ENCODE peak calls at places on chromosome 2, in seven cellular contexts. One of them, this sample, is unnamed.

GRCh38 chr2:13193900-13194299 is 477.2 kb downstream of the TRIB2 start:
- DNase-seq in AG09309: no peak
- DNase-seq in endodermal cell: no peak
- DNase-seq in PC-3: peak; percentile 50
- DNase-seq in tibial nerve: no peak
- DNase-seq in AG10803: peak; percentile 10
- DNase-seq in fibroblast of the aortic adventitia: peak; percentile 10
- DNase-seq in this sample: peak; percentile 39

GRCh38 chr2:134852518-134852917 is 14.1 kb downstream of the ACMSD start:
- DNase-seq in endodermal cell: peak; percentile 54
- DNase-seq in AG10803: no peak
- DNase-seq in AG09309: no peak
- DNase-seq in tibial nerve: no peak
- DNase-seq in fibroblast of the aortic adventitia: peak; percentile 5
- DNase-seq in PC-3: no peak
- DNase-seq in this sample: peak; percentile 10

GRCh38 chr2:42353792-42354429 is 7.1 kb downstream of the COX7A2L start:
- DNase-seq in AG10803: no peak
- DNase-seq in tibial nerve: no peak
- DNase-seq in AG09309: no peak
- DNase-seq in fibroblast of the aortic adventitia: no peak
- DNase-seq in PC-3: no peak
- DNase-seq in endodermal cell: no peak
- DNase-seq in this sample: no peak

GRCh38 chr2:228417966-228418365 is 236.5 kb upstream of the SPHKAP start:
- DNase-seq in endodermal cell: no peak
- DNase-seq in fibroblast of the aortic adventitia: peak; percentile 2
- DNase-seq in tibial nerve: no peak
- DNase-seq in AG10803: peak; percentile 7
- DNase-seq in AG09309: no peak
- DNase-seq in PC-3: no peak
- DNase-seq in this sample: no peak

GRCh38 chr2:63009490-63009889 is 41.1 kb upstream of the OTX1 start:
- DNase-seq in AG09309: no peak
- DNase-seq in tibial nerve: no peak
- DNase-seq in fibroblast of the aortic adventitia: no peak
- DNase-seq in AG10803: no peak
- DNase-seq in PC-3: no peak
- DNase-seq in endodermal cell: no peak
- DNase-seq in this sample: no peak

GRCh38 chr2:121059651-121060649 is 225.1 kb downstream of the TFCP2L1 start:
- DNase-seq in endodermal cell: no peak
- DNase-seq in AG10803: no peak
- DNase-seq in AG09309: no peak
- DNase-seq in tibial nerve: no peak
- DNase-seq in fibroblast of the aortic adventitia: no peak
- DNase-seq in PC-3: no peak
- DNase-seq in this sample: no peak

GRCh38 chr2:54228945-54229344 is 27.1 kb downstream of the TSPYL6 start:
- DNase-seq in AG10803: no peak
- DNase-seq in PC-3: no peak
- DNase-seq in tibial nerve: peak; percentile 46
- DNase-seq in AG09309: no peak
- DNase-seq in endodermal cell: no peak
- DNase-seq in fibroblast of the aortic adventitia: peak; percentile 60
- DNase-seq in this sample: no peak

GRCh38 chr2:69582582-69583176 is 60.9 kb downstream of the AAK1 start:
- DNase-seq in endodermal cell: no peak
- DNase-seq in tibial nerve: no peak
- DNase-seq in AG09309: no peak
- DNase-seq in PC-3: no peak
- DNase-seq in AG10803: no peak
- DNase-seq in fibroblast of the aortic adventitia: peak; percentile 63
- DNase-seq in this sample: peak; percentile 47

GRCh38 chr2:239193925-239194687 is 206.7 kb downstream of the HDAC4 start:
- DNase-seq in PC-3: no peak
- DNase-seq in tibial nerve: no peak
- DNase-seq in AG10803: no peak
- DNase-seq in fibroblast of the aortic adventitia: no peak
- DNase-seq in endodermal cell: peak; percentile 73
- DNase-seq in AG09309: no peak
- DNase-seq in this sample: no peak

GRCh38 chr2:233940376-233941276 is 23.5 kb downstream of the TRPM8 start:
- DNase-seq in PC-3: no peak
- DNase-seq in fibroblast of the aortic adventitia: no peak
- DNase-seq in endodermal cell: no peak
- DNase-seq in AG10803: no peak
- DNase-seq in AG09309: no peak
- DNase-seq in tibial nerve: no peak
- DNase-seq in this sample: no peak

GRCh38 chr2:171706152-171706803 is 19.0 kb downstream of the DYNC1I2 start:
- DNase-seq in AG09309: no peak
- DNase-seq in PC-3: peak; percentile 56
- DNase-seq in endodermal cell: no peak
- DNase-seq in tibial nerve: no peak
- DNase-seq in fibroblast of the aortic adventitia: peak; percentile 55
- DNase-seq in AG10803: peak; percentile 30
- DNase-seq in this sample: peak; percentile 54

GRCh38 chr2:26691881-26692813 is at the start of gene KCNK3:
- DNase-seq in AG09309: no peak
- DNase-seq in PC-3: no peak
- DNase-seq in tibial nerve: no peak
- DNase-seq in endodermal cell: peak; percentile 91
- DNase-seq in AG10803: peak; percentile 21
- DNase-seq in fibroblast of the aortic adventitia: no peak
- DNase-seq in this sample: peak; percentile 29

GRCh38 chr2:191218292-191218898 is 26.8 kb upstream of the MYO1B start:
- DNase-seq in PC-3: peak; percentile 85
- DNase-seq in endodermal cell: peak; percentile 89
- DNase-seq in AG09309: no peak
- DNase-seq in AG10803: peak; percentile 71
- DNase-seq in tibial nerve: peak; percentile 64
- DNase-seq in fibroblast of the aortic adventitia: peak; percentile 71
- DNase-seq in this sample: peak; percentile 89
- TF ChIP-seq CTCF in PC-3: peak; percentile 88
- TF ChIP-seq CTCF in endodermal cell: peak; percentile 90
- TF ChIP-seq CTCF in AG09309: peak; percentile 47
- TF ChIP-seq CTCF in AG10803: peak; percentile 69
- TF ChIP-seq CTCF in tibial nerve: peak; percentile 52
- TF ChIP-seq CTCF in fibroblast of the aortic adventitia: peak; percentile 50
- TF ChIP-seq CTCF in this sample: peak; percentile 82

GRCh38 chr2:100820346-100821254 is 661 bp downstream of the NPAS2 start:
- DNase-seq in endodermal cell: peak; percentile 61
- DNase-seq in AG09309: no peak
- DNase-seq in PC-3: no peak
- DNase-seq in AG10803: no peak
- DNase-seq in tibial nerve: no peak
- DNase-seq in fibroblast of the aortic adventitia: no peak
- DNase-seq in this sample: no peak
- H3K4me3 ChIP-seq in endodermal cell: peak overlapping the region; percentile 74
- H3K4me3 ChIP-seq in AG09309: peak overlapping the region; percentile 81
- H3K4me3 ChIP-seq in PC-3: peak overlapping the region; percentile 93
- H3K4me3 ChIP-seq in AG10803: peak overlapping the region; percentile 73
- H3K4me3 ChIP-seq in tibial nerve: peak overlapping the region; percentile 39
- H3K4me3 ChIP-seq in fibroblast of the aortic adventitia: peak overlapping the region; percentile 86
- H3K4me3 ChIP-seq in this sample: peak overlapping the region; percentile 90

GRCh38 chr2:216991563-216991962 is 131.7 kb upstream of the TNP1 start:
- DNase-seq in AG09309: no peak
- DNase-seq in tibial nerve: no peak
- DNase-seq in fibroblast of the aortic adventitia: peak; percentile 35
- DNase-seq in AG10803: peak; percentile 42
- DNase-seq in PC-3: no peak
- DNase-seq in endodermal cell: no peak
- DNase-seq in this sample: peak; percentile 6

GRCh38 chr2:216987176-216987809 is 127.4 kb upstream of the TNP1 start:
- DNase-seq in PC-3: no peak
- DNase-seq in endodermal cell: no peak
- DNase-seq in tibial nerve: peak; percentile 83
- DNase-seq in AG09309: no peak
- DNase-seq in fibroblast of the aortic adventitia: peak; percentile 25
- DNase-seq in AG10803: peak; percentile 41
- DNase-seq in this sample: no peak

GRCh38 chr2:216992056-216992455 is 132.2 kb upstream of the TNP1 start:
- DNase-seq in PC-3: no peak
- DNase-seq in AG09309: no peak
- DNase-seq in endodermal cell: no peak
- DNase-seq in AG10803: no peak
- DNase-seq in tibial nerve: no peak
- DNase-seq in fibroblast of the aortic adventitia: no peak
- DNase-seq in this sample: no peak

GRCh38 chr2:216985658-216986141 is 125.8 kb upstream of the TNP1 start:
- DNase-seq in tibial nerve: no peak
- DNase-seq in fibroblast of the aortic adventitia: no peak
- DNase-seq in endodermal cell: peak; percentile 84
- DNase-seq in AG09309: no peak
- DNase-seq in PC-3: no peak
- DNase-seq in AG10803: no peak
- DNase-seq in this sample: no peak

DNA sequence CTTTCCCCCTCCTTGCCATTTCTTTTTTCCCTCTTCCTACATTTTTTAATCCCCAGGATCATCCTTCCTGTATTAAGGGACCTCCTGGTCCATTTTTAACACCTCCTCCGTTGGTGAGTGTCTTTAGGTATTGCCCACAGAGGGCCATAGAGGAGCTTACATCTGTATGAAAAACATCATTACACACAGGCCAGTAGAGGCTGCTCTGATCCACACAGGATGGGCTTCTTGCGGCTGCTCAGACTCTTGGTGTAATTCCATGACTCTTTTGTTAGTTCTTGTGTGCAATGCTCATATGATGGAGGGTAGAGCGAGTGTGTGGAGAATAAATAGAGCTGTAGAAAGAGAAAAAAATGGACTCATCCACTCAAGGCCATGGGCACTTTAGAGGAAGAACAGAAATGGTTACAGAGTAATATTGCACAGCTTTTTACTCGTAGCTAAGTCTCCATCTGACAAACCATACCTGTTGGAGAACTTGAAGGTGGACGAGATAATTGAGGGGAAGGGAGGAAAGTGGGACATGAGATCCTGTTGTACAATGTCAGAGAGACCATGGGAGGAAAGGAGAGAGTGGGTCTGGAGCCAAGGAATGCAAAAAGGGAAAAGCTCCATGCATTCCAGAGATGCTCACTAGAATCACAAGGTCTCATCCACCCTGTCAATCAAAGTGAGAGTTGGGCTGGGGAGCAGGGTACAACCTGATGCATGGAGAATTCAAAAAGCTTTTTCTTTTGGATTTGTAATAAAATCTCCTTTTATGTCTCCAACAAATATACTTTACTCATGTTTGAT is 129.7 kb upstream of the TNP1 start:
- DNase-seq in AG10803: peak; percentile 26
- DNase-seq in fibroblast of the aortic adventitia: peak; percentile 48
- DNase-seq in AG09309: peak; percentile 11
- DNase-seq in tibial nerve: no peak
- DNase-seq in PC-3: peak; percentile 29
- DNase-seq in endodermal cell: no peak
- DNase-seq in this sample: peak; percentile 28
- TF ChIP-seq CTCF in AG10803: peak; percentile 33
- TF ChIP-seq CTCF in fibroblast of the aortic adventitia: peak; percentile 47
- TF ChIP-seq CTCF in AG09309: peak; percentile 44
- TF ChIP-seq CTCF in tibial nerve: no peak
- TF ChIP-seq CTCF in PC-3: peak; percentile 31
- TF ChIP-seq CTCF in endodermal cell: peak; percentile 41
- TF ChIP-seq CTCF in this sample: peak; percentile 18

DNA sequence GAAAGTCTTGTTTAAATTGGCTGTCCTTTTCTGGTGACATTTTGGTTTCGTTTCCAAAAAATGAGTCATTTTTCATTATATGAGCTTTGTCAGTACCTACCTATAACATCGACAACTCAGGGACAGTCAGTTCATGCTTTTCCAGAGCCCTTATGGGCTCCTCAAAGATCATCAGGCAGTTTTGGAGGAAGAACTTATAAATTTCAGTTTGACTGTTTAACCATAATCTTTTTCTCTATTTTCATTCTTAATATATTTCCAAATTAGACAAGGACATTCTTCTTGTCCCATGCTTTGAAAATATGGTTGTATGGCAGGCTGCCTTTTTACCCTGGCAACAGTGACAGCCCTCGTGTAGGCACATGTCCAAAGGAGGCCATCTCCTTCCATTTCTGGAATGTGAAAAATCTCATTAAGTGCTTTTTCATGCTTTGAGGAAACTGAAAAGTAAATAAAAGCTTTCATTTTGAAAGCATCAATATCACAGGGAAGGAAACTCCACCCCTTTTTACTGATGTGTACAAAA is 7.3 kb upstream of the PROC start:
- DNase-seq in PC-3: peak; percentile 70
- DNase-seq in AG09309: peak; percentile 44
- DNase-seq in endodermal cell: no peak
- DNase-seq in AG10803: peak; percentile 90
- DNase-seq in tibial nerve: no peak
- DNase-seq in fibroblast of the aortic adventitia: peak; percentile 65
- DNase-seq in this sample: peak; percentile 69
- H3K4me3 ChIP-seq in PC-3: peak overlapping the region; percentile 45
- H3K4me3 ChIP-seq in AG09309: no peak overlapping the region
- H3K4me3 ChIP-seq in endodermal cell: no peak overlapping the region
- H3K4me3 ChIP-seq in AG10803: peak overlapping the region; percentile 34
- H3K4me3 ChIP-seq in tibial nerve: no peak overlapping the region
- H3K4me3 ChIP-seq in fibroblast of the aortic adventitia: peak overlapping the region; percentile 25
- H3K4me3 ChIP-seq in this sample: no peak overlapping the region

DNA sequence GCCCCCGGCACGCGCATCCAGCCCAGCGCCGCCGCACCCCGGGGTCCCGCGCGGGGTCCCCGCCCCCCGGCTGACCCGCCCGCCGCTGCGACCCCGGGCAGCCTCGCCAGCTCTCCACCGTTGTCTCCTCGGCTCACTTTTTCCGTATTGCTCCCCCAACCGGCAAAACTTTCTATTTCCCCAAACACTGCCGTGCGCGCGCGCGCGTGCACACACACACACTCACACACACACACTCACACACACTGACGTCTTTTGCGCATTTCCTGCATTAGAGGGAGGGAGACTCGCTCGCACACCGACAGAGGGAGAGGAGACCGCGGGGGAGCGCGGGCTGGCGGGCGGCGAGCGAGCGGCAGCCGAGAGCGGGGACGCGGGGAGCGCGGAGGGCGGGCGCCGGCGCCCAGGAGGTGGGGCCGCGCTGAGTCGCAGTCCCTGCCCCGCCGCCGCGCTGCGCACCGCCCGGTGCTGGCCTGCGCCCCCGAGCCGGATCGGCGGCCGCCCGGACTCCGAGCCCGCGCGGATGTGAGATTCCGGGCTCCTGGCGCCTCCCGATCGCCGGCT is 542 bp upstream of the PRKCE start:
- DNase-seq in fibroblast of the aortic adventitia: peak; percentile 98
- DNase-seq in AG09309: peak; percentile 95
- DNase-seq in endodermal cell: peak; percentile 93
- DNase-seq in tibial nerve: peak; percentile 100
- DNase-seq in PC-3: peak; percentile 95
- DNase-seq in AG10803: peak; percentile 99
- DNase-seq in this sample: peak; percentile 98
- TF ChIP-seq CTCF in fibroblast of the aortic adventitia: peak; percentile 52
- TF ChIP-seq CTCF in AG09309: peak; percentile 46
- TF ChIP-seq CTCF in endodermal cell: peak; percentile 58
- TF ChIP-seq CTCF in tibial nerve: peak; percentile 89
- TF ChIP-seq CTCF in PC-3: peak; percentile 54
- TF ChIP-seq CTCF in AG10803: peak; percentile 41
- TF ChIP-seq CTCF in this sample: peak; percentile 37

GRCh38 chr2:10235099-10235908 is 67.4 kb upstream of the HPCAL1 start:
- DNase-seq in AG10803: peak; percentile 4
- DNase-seq in tibial nerve: no peak
- DNase-seq in endodermal cell: peak; percentile 41
- DNase-seq in AG09309: no peak
- DNase-seq in PC-3: no peak
- DNase-seq in fibroblast of the aortic adventitia: peak; percentile 16
- DNase-seq in this sample: no peak
- H3K4me3 ChIP-seq in AG10803: no peak overlapping the region
- H3K4me3 ChIP-seq in tibial nerve: no peak overlapping the region
- H3K4me3 ChIP-seq in endodermal cell: no peak overlapping the region
- H3K4me3 ChIP-seq in AG09309: no peak overlapping the region
- H3K4me3 ChIP-seq in PC-3: no peak overlapping the region
- H3K4me3 ChIP-seq in fibroblast of the aortic adventitia: no peak overlapping the region
- H3K4me3 ChIP-seq in this sample: no peak overlapping the region

This sample was measured in fibroblast of pulmonary artery.